ENCODE peak calls at places on chromosomes 13 and 19, in seven cellular contexts. One of them, this sample, is unnamed.

GRCh38 chr13:44435142-44435982 is 61.7 kb downstream of the SERP2 start:
- DNase-seq in COLO829: peak
- DNase-seq in GM06990: peak
- DNase-seq in sciatic nerve: peak
- DNase-seq in hypothalamus: peak
- DNase-seq in activated CD4-positive, alpha-beta T cell treated with anti-CD3 and anti-CD28 coated beads for 4 hours: peak
- DNase-seq in left ventricle myocardium inferior: peak
- DNase-seq in this sample: peak

GRCh38 chr19:5806133-5806489 is 1.2 kb downstream of the NRTN start:
- DNase-seq in left ventricle myocardium inferior: no peak
- DNase-seq in activated CD4-positive, alpha-beta T cell treated with anti-CD3 and anti-CD28 coated beads for 4 hours: no peak
- DNase-seq in sciatic nerve: no peak
- DNase-seq in GM06990: no peak
- DNase-seq in hypothalamus: no peak
- DNase-seq in COLO829: no peak
- DNase-seq in this sample: no peak

GRCh38 chr13:40588101-40588500 is 78.3 kb downstream of the FOXO1 start:
- DNase-seq in COLO829: no peak
- DNase-seq in left ventricle myocardium inferior: no peak
- DNase-seq in sciatic nerve: no peak
- DNase-seq in hypothalamus: no peak
- DNase-seq in activated CD4-positive, alpha-beta T cell treated with anti-CD3 and anti-CD28 coated beads for 4 hours: no peak
- DNase-seq in GM06990: no peak
- DNase-seq in this sample: no peak

GRCh38 chr13:26971990-26972888 is 199.4 kb downstream of the USP12 start:
- DNase-seq in COLO829: no peak
- DNase-seq in left ventricle myocardium inferior: no peak
- DNase-seq in hypothalamus: no peak
- DNase-seq in sciatic nerve: no peak
- DNase-seq in activated CD4-positive, alpha-beta T cell treated with anti-CD3 and anti-CD28 coated beads for 4 hours: no peak
- DNase-seq in GM06990: peak
- DNase-seq in this sample: no peak

GRCh38 chr13:27504541-27504940 is 54.2 kb upstream of the MTIF3 start:
- DNase-seq in sciatic nerve: no peak
- DNase-seq in activated CD4-positive, alpha-beta T cell treated with anti-CD3 and anti-CD28 coated beads for 4 hours: no peak
- DNase-seq in GM06990: no peak
- DNase-seq in hypothalamus: no peak
- DNase-seq in left ventricle myocardium inferior: no peak
- DNase-seq in COLO829: no peak
- DNase-seq in this sample: no peak

GRCh38 chr19:35556846-35557538 is 6.5 kb downstream of the ATP4A start:
- DNase-seq in activated CD4-positive, alpha-beta T cell treated with anti-CD3 and anti-CD28 coated beads for 4 hours: no peak
- DNase-seq in hypothalamus: no peak
- DNase-seq in COLO829: no peak
- DNase-seq in GM06990: no peak
- DNase-seq in sciatic nerve: no peak
- DNase-seq in left ventricle myocardium inferior: no peak
- DNase-seq in this sample: no peak

GRCh38 chr13:46716821-46717220 is 80.1 kb downstream of the ESD start:
- DNase-seq in COLO829: peak
- DNase-seq in sciatic nerve: no peak
- DNase-seq in GM06990: no peak
- DNase-seq in activated CD4-positive, alpha-beta T cell treated with anti-CD3 and anti-CD28 coated beads for 4 hours: no peak
- DNase-seq in hypothalamus: no peak
- DNase-seq in left ventricle myocardium inferior: no peak
- DNase-seq in this sample: no peak

GRCh38 chr13:22455036-22455435 is 725.7 kb upstream of the SGCG start:
- DNase-seq in activated CD4-positive, alpha-beta T cell treated with anti-CD3 and anti-CD28 coated beads for 4 hours: no peak
- DNase-seq in sciatic nerve: no peak
- DNase-seq in COLO829: no peak
- DNase-seq in GM06990: no peak
- DNase-seq in hypothalamus: no peak
- DNase-seq in left ventricle myocardium inferior: no peak
- DNase-seq in this sample: no peak

GRCh38 chr19:29089315-29089855 is 123.6 kb downstream of the UQCRFS1 start:
- DNase-seq in sciatic nerve: no peak
- DNase-seq in activated CD4-positive, alpha-beta T cell treated with anti-CD3 and anti-CD28 coated beads for 4 hours: no peak
- DNase-seq in COLO829: no peak
- DNase-seq in GM06990: no peak
- DNase-seq in hypothalamus: no peak
- DNase-seq in left ventricle myocardium inferior: no peak
- DNase-seq in this sample: no peak

This sample was measured in sigmoid colon.